ENCODE peak calls at places on chromosome 20, in eight cellular contexts. X is endodermal cell, M is endothelial cell of umbilical vein, S is cardiac muscle cell, O is fibroblast of lung, Y is SJSA1, E is right lobe of liver, L is psoas muscle. H is an unnamed sample. For H3K36me3, the result is how much of the 10 kb centered on the place peaks cover.

GRCh38 chr20:4519530-4519929 is 202.2 kb upstream of the PRND start:
- DNase-seq in X (peak), M (peak), S (peak), O (no peak), Y (no peak), E (no peak), L (no peak), H (peak)

GRCh38 chr20:16701296-16701695 is 28.5 kb upstream of the SNRPB2 start:
- DNase-seq in X (peak), M (peak), S (peak), O (no peak), Y (no peak), E (no peak), L (no peak), H (peak)

GRCh38 chr20:38089500-38089899 is 56.0 kb downstream of the RPRD1B start:
- DNase-seq in X (no peak), M (no peak), S (no peak), O (no peak), Y (no peak), E (no peak), L (no peak), H (no peak)

GRCh38 chr20:51720384-51720783 is 47.8 kb downstream of the ATP9A start:
- DNase-seq in X (no peak), M (no peak), S (no peak), O (no peak), Y (no peak), E (no peak), L (no peak), H (no peak)

GRCh38 chr20:47543006-47543431 is 41.3 kb downstream of the NCOA3 start:
- DNase-seq in X (no peak), M (no peak), S (no peak), O (no peak), Y (peak), E (no peak), L (no peak), H (no peak)

GRCh38 chr20:56826971-56827645 is 198.0 kb downstream of the TFAP2C start:
- DNase-seq in X (no peak), M (no peak), S (no peak), O (peak), Y (no peak), E (no peak), L (peak), H (no peak)

GRCh38 chr20:41030536-41031242 is 2.1 kb downstream of the TOP1 start:
- DNase-seq in X (no peak), M (peak), S (no peak), O (peak), Y (no peak), E (no peak), L (no peak), H (peak)

GRCh38 chr20:6975326-6975725 is 207.8 kb downstream of the BMP2 start:
- DNase-seq in X (no peak), M (no peak), S (no peak), O (no peak), Y (no peak), E (no peak), L (no peak), H (no peak)

GRCh38 chr20:10660661-10661060 is 13.1 kb downstream of the JAG1 start:
- DNase-seq in X (peak), M (no peak), S (no peak), O (no peak), Y (peak), E (no peak), L (peak), H (no peak)

GRCh38 chr20:6582449-6582848 is 185.0 kb upstream of the BMP2 start:
- DNase-seq in X (no peak), M (peak), S (no peak), O (no peak), Y (no peak), E (no peak), L (no peak), H (no peak)

GRCh38 chr20:45934046-45934586 is 367 bp upstream of the PCIF1 start:
- DNase-seq in X (peak), M (no peak), S (peak), O (peak), Y (no peak), E (peak), L (peak), H (peak)

GRCh38 chr20:45971425-45971674 is 653 bp downstream of the ZNF335 start:
- DNase-seq in X (no peak), M (no peak), S (no peak), O (no peak), Y (no peak), E (no peak), L (no peak), H (no peak)

GRCh38 chr20:58344741-58345140 is 35.2 kb downstream of the RAB22A start:
- DNase-seq in X (no peak), M (no peak), S (no peak), O (no peak), Y (no peak), E (no peak), L (no peak), H (no peak)

GRCh38 chr20:10239954-10240353 is 21.3 kb downstream of the SNAP25 start:
- DNase-seq in X (no peak), M (peak), S (peak), O (peak), Y (no peak), E (no peak), L (no peak), H (peak)

GRCh38 chr20:45322952-45323383 is 14.9 kb upstream of the MATN4 start:
- DNase-seq in X (no peak), M (peak), S (peak), O (peak), Y (no peak), E (peak), L (peak), H (peak)

GRCh38 chr20:54623923-54624569 is 148.7 kb downstream of the DOK5 start:
- DNase-seq in X (no peak), M (peak), S (no peak), O (no peak), Y (no peak), E (no peak), L (no peak), H (no peak)

GRCh38 chr20:7950387-7950786 is 10.1 kb upstream of the HAO1 start:
- DNase-seq in X (peak), M (no peak), S (no peak), O (no peak), Y (no peak), E (no peak), L (no peak), H (no peak)

GRCh38 chr20:58407201-58407873 is 18.3 kb downstream of the VAPB start:
- DNase-seq in X (no peak), M (peak), S (no peak), O (peak), Y (no peak), E (no peak), L (no peak), H (no peak)

GRCh38 chr20:60262967-60263603 is 304.9 kb downstream of the CDH26 start:
- DNase-seq in X (peak), M (no peak), S (peak), O (peak), Y (no peak), E (no peak), L (peak), H (peak)

GRCh38 chr20:54680872-54681297 is 205.5 kb downstream of the DOK5 start:
- DNase-seq in X (peak), M (peak), S (peak), O (peak), Y (no peak), E (no peak), L (no peak), H (peak)

GRCh38 chr20:14919473-14920157 is 582.2 kb upstream of the FLRT3 start:
- DNase-seq in X (peak), M (peak), S (peak), O (no peak), Y (no peak), E (no peak), L (no peak), H (peak)

GRCh38 chr20:13813910-13814309 is 29.1 kb downstream of the NDUFAF5 start:
- DNase-seq in X (no peak), M (no peak), S (no peak), O (no peak), Y (no peak), E (no peak), L (no peak), H (no peak)

GRCh38 chr20:13810446-13810845 is 25.6 kb downstream of the NDUFAF5 start:
- DNase-seq in X (no peak), M (no peak), S (no peak), O (no peak), Y (no peak), E (no peak), L (no peak), H (no peak)

GRCh38 chr20:13817342-13817741 is 32.5 kb downstream of the NDUFAF5 start:
- DNase-seq in X (no peak), M (peak), S (no peak), O (no peak), Y (no peak), E (no peak), L (no peak), H (no peak)

GRCh38 chr20:13816757-13817156 is 31.9 kb downstream of the NDUFAF5 start:
- DNase-seq in X (no peak), M (no peak), S (no peak), O (no peak), Y (no peak), E (no peak), L (no peak), H (no peak)

GRCh38 chr20:13814672-13815071 is 29.8 kb downstream of the NDUFAF5 start:
- DNase-seq in X (no peak), M (no peak), S (no peak), O (no peak), Y (no peak), E (peak), L (no peak), H (peak)
- H3K36me3 ChIP-seq in X (half or more), M (under half), S (half or more), O (under half), Y (half or more), E (half or more), L (half or more), H (under half)

GRCh38 chr20:33687370-33687915 is 1.3 kb upstream of the E2F1 start:
- DNase-seq in X (no peak), M (peak), S (no peak), O (no peak), Y (no peak), E (no peak), L (no peak), H (no peak)
- H3K27ac ChIP-seq in X (no peak), M (no peak), S (no peak), O (no peak), Y (peak), E (no peak), L (no peak), H (no peak)

GRCh38 chr20:63698739-63699465 is 2.5 kb downstream of the TNFRSF6B start:
- DNase-seq in X (peak), M (peak), S (no peak), O (peak), Y (peak), E (peak), L (peak), H (no peak)
- H3K36me3 ChIP-seq in X (under half), M (under half), S (under half), O (under half), Y (half or more), E (under half), L (under half), H (under half)

GRCh38 chr20:48695255-48695654 is 132.5 kb downstream of the PREX1 start:
- DNase-seq in X (no peak), M (no peak), S (peak), O (no peak), Y (no peak), E (no peak), L (no peak), H (no peak)

GRCh38 chr20:48698507-48699267 is 129.1 kb downstream of the PREX1 start:
- DNase-seq in X (peak), M (no peak), S (no peak), O (no peak), Y (no peak), E (no peak), L (no peak), H (no peak)

GRCh38 chr20:48695738-48696137 is 132.1 kb downstream of the PREX1 start:
- DNase-seq in X (no peak), M (no peak), S (no peak), O (no peak), Y (no peak), E (no peak), L (no peak), H (no peak)

GRCh38 chr20:48694466-48694865 is 133.3 kb downstream of the PREX1 start:
- DNase-seq in X (no peak), M (no peak), S (no peak), O (no peak), Y (no peak), E (no peak), L (no peak), H (no peak)

GRCh38 chr20:48697845-48698491 is 129.8 kb downstream of the PREX1 start:
- DNase-seq in X (no peak), M (peak), S (peak), O (peak), Y (peak), E (peak), L (peak), H (peak)
- H3K27ac ChIP-seq in X (no peak), M (no peak), S (peak), O (no peak), Y (no peak), E (no peak), L (no peak), H (no peak)

GRCh38 chr20:49907405-49908257 is 7.7 kb downstream of the SPATA2 start:
- DNase-seq in X (no peak), M (no peak), S (no peak), O (no peak), Y (no peak), E (no peak), L (no peak), H (no peak)
- H3K36me3 ChIP-seq in X (half or more), M (under half), S (under half), O (under half), Y (half or more), E (under half), L (half or more), H (under half)

GRCh38 chr20:62716941-62717310 is 8.3 kb downstream of the NTSR1 start:
- DNase-seq in X (no peak), M (no peak), S (no peak), O (no peak), Y (no peak), E (no peak), L (no peak), H (no peak)

GRCh38 chr20:62714006-62714405 is 5.4 kb downstream of the NTSR1 start:
- DNase-seq in X (no peak), M (no peak), S (no peak), O (no peak), Y (no peak), E (no peak), L (no peak), H (no peak)

GRCh38 chr20:62716198-62716940 is 7.7 kb downstream of the NTSR1 start:
- DNase-seq in X (no peak), M (no peak), S (no peak), O (no peak), Y (no peak), E (no peak), L (no peak), H (peak)

GRCh38 chr20:62715201-62715600 is 6.6 kb downstream of the NTSR1 start:
- DNase-seq in X (no peak), M (no peak), S (no peak), O (no peak), Y (no peak), E (no peak), L (no peak), H (no peak)

GRCh38 chr20:62714799-62715198 is 6.2 kb downstream of the NTSR1 start:
- DNase-seq in X (no peak), M (no peak), S (no peak), O (no peak), Y (no peak), E (no peak), L (no peak), H (no peak)
- H3K27ac ChIP-seq in X (no peak), M (no peak), S (no peak), O (no peak), Y (no peak), E (no peak), L (no peak), H (no peak)

GRCh38 chr20:48647873-48648272 is 179.9 kb downstream of the PREX1 start:
- DNase-seq in X (no peak), M (no peak), S (no peak), O (no peak), Y (no peak), E (no peak), L (no peak), H (peak)
- H3K36me3 ChIP-seq in X (half or more), M (half or more), S (under half), O (under half), Y (under half), E (under half), L (half or more), H (under half)

H was measured in small intestine.